ENCODE peak calls at places on chromosomes 4 and X, in four cellular contexts. F is HCT116, V is HepG2, K is K562. P is an unnamed sample.

GRCh38 chr4:150828159-150828558 is 186.9 kb downstream of the LRBA start:
- DNase-seq in F (no peak), V (no peak), K (no peak), P (no peak)

GRCh38 chr4:138251904-138252303 is 9.8 kb upstream of the SLC7A11 start:
- DNase-seq in F (no peak), V (no peak), K (no peak), P (no peak)

GRCh38 chrX:53128097-53128749 is 34.3 kb downstream of the KANTR start:
- DNase-seq in F (no peak), V (no peak), K (no peak), P (no peak)

GRCh38 chr4:4182835-4183568 is 43.7 kb downstream of the OTOP1 start:
- DNase-seq in F (peak), V (peak), K (peak), P (no peak)

GRCh38 chr4:155592568-155593343 is 73.9 kb upstream of the GUCY1A1 start:
- DNase-seq in F (no peak), V (no peak), K (no peak), P (no peak)

GRCh38 chrX:128805236-128805635 is 718.1 kb downstream of the SMARCA1 start:
- DNase-seq in F (no peak), V (no peak), K (no peak), P (no peak)

GRCh38 chr4:38805530-38806145 is 1.0 kb upstream of the TLR1 start:
- DNase-seq in F (no peak), V (no peak), K (no peak), P (no peak)

GRCh38 chr4:107389965-107390364 is 330.1 kb downstream of the PAPSS1 start:
- DNase-seq in F (no peak), V (no peak), K (no peak), P (no peak)

GRCh38 chrX:44306336-44306735 is 37.1 kb downstream of the EFHC2 start:
- DNase-seq in F (no peak), V (no peak), K (no peak), P (no peak)

GRCh38 chr4:9608300-9608699 is 164.1 kb downstream of the DEFB131A start:
- DNase-seq in F (no peak), V (no peak), K (no peak), P (no peak)

GRCh38 chr4:47381172-47381571 is 82.3 kb downstream of the COMMD8 start:
- DNase-seq in F (no peak), V (no peak), K (no peak), P (no peak)

GRCh38 chr4:90183254-90183653 is 56.1 kb downstream of the CCSER1 start:
- DNase-seq in F (no peak), V (no peak), K (no peak), P (no peak)

GRCh38 chrX:1463581-1464281 is 11.0 kb upstream of the ASMTL start:
- DNase-seq in F (no peak), V (no peak), K (no peak), P (no peak)

GRCh38 chr4:76208005-76208765 is 5.4 kb downstream of the SCARB2 start:
- DNase-seq in F (no peak), V (peak), K (no peak), P (no peak)

GRCh38 chr4:96407651-96408342 is 567.9 kb downstream of the PDHA2 start:
- DNase-seq in F (no peak), V (no peak), K (no peak), P (no peak)

GRCh38 chrX:73127700-73128241 is 48.5 kb upstream of the PABPC1L2A start:
- DNase-seq in F (no peak), V (no peak), K (no peak), P (no peak)

GRCh38 chrX:12971282-12972003 is 3.5 kb upstream of the TMSB4X start:
- DNase-seq in F (no peak), V (no peak), K (no peak), P (no peak)

DNA sequence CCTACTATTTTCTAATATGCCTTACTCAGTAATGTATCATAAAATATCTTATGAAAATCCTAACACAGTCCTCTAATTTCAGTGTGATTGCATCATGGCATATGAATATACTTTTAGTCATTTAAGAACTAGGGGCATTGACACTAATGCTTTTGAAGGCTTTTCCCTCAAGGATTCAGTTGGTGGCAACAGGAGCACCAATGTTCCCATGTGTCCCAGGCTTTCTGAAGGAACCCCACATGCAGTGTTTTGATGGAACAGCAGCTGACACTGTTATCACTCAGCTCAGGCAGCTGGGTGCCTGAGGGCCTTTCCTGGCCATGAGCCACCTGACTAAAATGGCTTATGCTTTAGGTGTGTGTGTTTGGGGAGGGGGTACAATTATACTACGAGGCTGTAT is 348.3 kb downstream of the ARHGAP24 start:
- DNase-seq in F (peak), V (no peak), K (no peak), P (no peak)
- H3K27ac ChIP-seq in F (no peak), V (no peak), K (no peak), P (peak)

GRCh38 chr4:173411106-173411703 is 12.3 kb upstream of the SCRG1 start:
- DNase-seq in F (no peak), V (no peak), K (no peak), P (no peak)

GRCh38 chr4:173415092-173415491 is 16.2 kb upstream of the SCRG1 start:
- DNase-seq in F (no peak), V (no peak), K (no peak), P (no peak)

GRCh38 chr4:173414456-173414855 is 15.5 kb upstream of the SCRG1 start:
- DNase-seq in F (no peak), V (no peak), K (no peak), P (no peak)

GRCh38 chr4:173410106-173410505 is 11.2 kb upstream of the SCRG1 start:
- DNase-seq in F (no peak), V (no peak), K (no peak), P (no peak)

DNA sequence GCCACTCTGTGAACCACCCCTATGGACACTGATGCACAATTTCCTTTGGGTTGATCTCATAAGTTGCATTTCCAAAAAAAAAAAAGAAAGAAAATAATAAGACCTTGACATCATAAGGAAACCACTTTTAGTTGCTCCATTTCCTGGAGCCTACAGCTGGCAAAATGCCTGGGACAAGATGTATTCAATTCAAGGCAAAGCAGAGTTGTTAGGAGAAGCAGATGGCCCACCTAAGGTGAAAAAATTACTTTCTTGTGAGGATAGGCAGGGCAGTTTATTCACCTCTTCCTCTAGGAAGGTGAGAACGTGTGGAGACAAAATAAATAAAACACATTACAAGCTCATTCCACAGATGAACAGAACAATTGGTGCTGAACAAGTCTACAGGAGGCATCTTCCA is 14.1 kb upstream of the SCRG1 start:
- DNase-seq in F (no peak), V (no peak), K (no peak), P (no peak)
- TF ChIP-seq POLR2AphosphoS5 in F (no peak), V (no peak), K (no peak), P (no peak)

GRCh38 chr4:1172228-1172851 is at the start of gene SPON2:
- DNase-seq in F (no peak), V (peak), K (no peak), P (no peak)

GRCh38 chr4:1170805-1171305 is 1.5 kb downstream of the SPON2 start:
- DNase-seq in F (no peak), V (no peak), K (no peak), P (no peak)

GRCh38 chr4:1171306-1172227 is 816 bp downstream of the SPON2 start:
- DNase-seq in F (no peak), V (no peak), K (no peak), P (no peak)

GRCh38 chr4:1174941-1175634 is 2.7 kb upstream of the SPON2 start:
- DNase-seq in F (no peak), V (no peak), K (no peak), P (no peak)

GRCh38 chr4:1172971-1173757 is 781 bp upstream of the SPON2 start:
- DNase-seq in F (no peak), V (peak), K (no peak), P (no peak)
- TF ChIP-seq TCF7L2 in F (no peak), V (no peak), K (no peak), P (no peak)

GRCh38 chr4:124433500-124433899 is 279.0 kb downstream of the ANKRD50 start:
- DNase-seq in F (no peak), V (no peak), K (no peak), P (no peak)
- H3K27ac ChIP-seq in F (no peak), V (no peak), K (no peak), P (no peak)

GRCh38 chr4:154010377-154010776 is 221.5 kb upstream of the SFRP2 start:
- DNase-seq in F (no peak), V (no peak), K (no peak), P (no peak)
- TF ChIP-seq POLR2AphosphoS5 in F (no peak), V (no peak), K (no peak), P (no peak)

DNA sequence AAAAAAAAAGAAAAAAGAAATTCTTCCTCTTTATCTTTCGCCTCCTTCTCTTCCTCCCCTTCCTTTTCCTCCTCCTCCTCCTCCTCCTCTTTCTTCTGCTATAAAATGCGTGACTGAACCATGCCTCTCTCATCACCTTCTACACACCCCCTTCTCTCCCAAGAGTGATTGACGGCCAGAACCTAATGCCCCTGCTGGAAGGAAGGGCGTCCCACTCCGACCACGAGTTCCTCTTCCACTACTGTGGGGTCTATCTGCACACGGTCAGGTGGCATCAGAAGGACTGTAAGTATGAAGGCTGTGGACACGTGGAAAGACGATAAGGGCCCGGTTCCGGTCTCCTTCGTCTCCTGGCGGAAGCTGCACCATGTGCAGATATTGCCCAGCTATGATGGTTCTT is 12.2 kb upstream of the ARSF start:
- DNase-seq in F (no peak), V (no peak), K (no peak), P (no peak)
- TF ChIP-seq TCF7L2 in F (no peak), V (no peak), K (no peak), P (no peak)

GRCh38 chr4:113455081-113455480 is 306.5 kb downstream of the CAMK2D start:
- DNase-seq in F (no peak), V (no peak), K (no peak), P (no peak)

GRCh38 chr4:113452152-113452551 is 309.4 kb downstream of the CAMK2D start:
- DNase-seq in F (no peak), V (no peak), K (no peak), P (no peak)

GRCh38 chr4:113449407-113449974 is 312.0 kb downstream of the CAMK2D start:
- DNase-seq in F (no peak), V (no peak), K (no peak), P (no peak)

GRCh38 chr4:113450681-113451080 is 310.9 kb downstream of the CAMK2D start:
- DNase-seq in F (no peak), V (no peak), K (no peak), P (no peak)

GRCh38 chr4:113452868-113453620 is 308.5 kb downstream of the CAMK2D start:
- DNase-seq in F (no peak), V (no peak), K (no peak), P (no peak)
- H3K27ac ChIP-seq in F (no peak), V (no peak), K (no peak), P (no peak)